ENCODE peak calls at places on chromosome 19, in ten cellular contexts. One of them, this sample, is unnamed.

GRCh38 chr19:6963259-6963852 is 57.9 kb downstream of the MBD3L2B start:
- DNase-seq in adrenal gland: no peak
- DNase-seq in mucosa of descending colon: no peak
- DNase-seq in HCT116: no peak
- DNase-seq in tibial nerve: no peak
- DNase-seq in GM23338: no peak
- DNase-seq in IMR-90: no peak
- DNase-seq in A549: no peak
- DNase-seq in ascending aorta: no peak
- DNase-seq in cardiac fibroblast: no peak
- DNase-seq in this sample: no peak

GRCh38 chr19:16608290-16608704 is 19.7 kb downstream of the MED26 start:
- DNase-seq in adrenal gland: peak
- DNase-seq in mucosa of descending colon: no peak
- DNase-seq in HCT116: no peak
- DNase-seq in tibial nerve: peak
- DNase-seq in GM23338: no peak
- DNase-seq in IMR-90: peak
- DNase-seq in A549: no peak
- DNase-seq in ascending aorta: no peak
- DNase-seq in cardiac fibroblast: peak
- DNase-seq in this sample: no peak

GRCh38 chr19:10222201-10222890 is 8.8 kb downstream of the S1PR2 start:
- DNase-seq in adrenal gland: no peak
- DNase-seq in mucosa of descending colon: no peak
- DNase-seq in HCT116: no peak
- DNase-seq in tibial nerve: no peak
- DNase-seq in GM23338: no peak
- DNase-seq in IMR-90: no peak
- DNase-seq in A549: no peak
- DNase-seq in ascending aorta: no peak
- DNase-seq in cardiac fibroblast: no peak
- DNase-seq in this sample: no peak

GRCh38 chr19:31676271-31677004 is 327.2 kb upstream of the TSHZ3 start:
- DNase-seq in adrenal gland: peak
- DNase-seq in mucosa of descending colon: no peak
- DNase-seq in HCT116: no peak
- DNase-seq in tibial nerve: no peak
- DNase-seq in GM23338: peak
- DNase-seq in IMR-90: no peak
- DNase-seq in A549: peak
- DNase-seq in ascending aorta: no peak
- DNase-seq in cardiac fibroblast: peak
- DNase-seq in this sample: no peak

GRCh38 chr19:2856457-2857055 is 10.6 kb upstream of the ZNF556 start:
- DNase-seq in adrenal gland: no peak
- DNase-seq in mucosa of descending colon: no peak
- DNase-seq in HCT116: no peak
- DNase-seq in tibial nerve: no peak
- DNase-seq in GM23338: no peak
- DNase-seq in IMR-90: no peak
- DNase-seq in A549: no peak
- DNase-seq in ascending aorta: no peak
- DNase-seq in cardiac fibroblast: no peak
- DNase-seq in this sample: no peak

GRCh38 chr19:48258350-48258749 is 2.6 kb upstream of the CARD8 start:
- DNase-seq in adrenal gland: no peak
- DNase-seq in mucosa of descending colon: no peak
- DNase-seq in HCT116: no peak
- DNase-seq in tibial nerve: no peak
- DNase-seq in GM23338: no peak
- DNase-seq in IMR-90: no peak
- DNase-seq in A549: no peak
- DNase-seq in ascending aorta: no peak
- DNase-seq in cardiac fibroblast: peak
- DNase-seq in this sample: no peak

GRCh38 chr19:12773571-12773970 is 1.8 kb downstream of the HOOK2 start:
- DNase-seq in adrenal gland: no peak
- DNase-seq in mucosa of descending colon: no peak
- DNase-seq in HCT116: no peak
- DNase-seq in tibial nerve: no peak
- DNase-seq in GM23338: no peak
- DNase-seq in IMR-90: peak
- DNase-seq in A549: no peak
- DNase-seq in ascending aorta: no peak
- DNase-seq in cardiac fibroblast: peak
- DNase-seq in this sample: no peak

GRCh38 chr19:16516923-16517610 is 20.9 kb downstream of the C19orf44 start:
- DNase-seq in adrenal gland: no peak
- DNase-seq in mucosa of descending colon: no peak
- DNase-seq in HCT116: no peak
- DNase-seq in tibial nerve: no peak
- DNase-seq in GM23338: no peak
- DNase-seq in IMR-90: no peak
- DNase-seq in A549: no peak
- DNase-seq in ascending aorta: no peak
- DNase-seq in cardiac fibroblast: no peak
- DNase-seq in this sample: no peak

GRCh38 chr19:30387311-30388115 is 15.3 kb downstream of the ZNF536 start:
- DNase-seq in adrenal gland: peak
- DNase-seq in mucosa of descending colon: no peak
- DNase-seq in HCT116: no peak
- DNase-seq in tibial nerve: no peak
- DNase-seq in GM23338: no peak
- DNase-seq in IMR-90: no peak
- DNase-seq in A549: no peak
- DNase-seq in ascending aorta: no peak
- DNase-seq in cardiac fibroblast: no peak
- DNase-seq in this sample: no peak

GRCh38 chr19:40271706-40272105 is 13.4 kb downstream of the AKT2 start:
- DNase-seq in adrenal gland: no peak
- DNase-seq in mucosa of descending colon: no peak
- DNase-seq in HCT116: no peak
- DNase-seq in tibial nerve: no peak
- DNase-seq in GM23338: no peak
- DNase-seq in IMR-90: no peak
- DNase-seq in A549: no peak
- DNase-seq in ascending aorta: no peak
- DNase-seq in cardiac fibroblast: no peak
- DNase-seq in this sample: no peak

DNA sequence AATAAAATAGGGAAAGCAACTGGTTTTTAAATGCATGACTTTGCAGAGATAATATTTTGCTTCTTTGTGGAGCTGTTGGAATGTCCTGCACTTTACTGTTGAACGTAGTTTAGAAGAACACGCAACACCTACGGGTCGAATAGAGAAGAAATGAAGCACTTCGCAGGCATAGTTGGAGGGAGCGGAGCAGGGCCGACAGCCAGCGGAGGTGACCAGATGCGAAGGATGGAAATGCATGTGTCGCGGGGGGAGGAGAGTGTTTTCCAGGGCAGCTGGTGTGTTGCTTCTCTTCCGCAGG is 846 bp downstream of the CEBPG start:
- DNase-seq in adrenal gland: no peak
- DNase-seq in mucosa of descending colon: peak
- DNase-seq in HCT116: no peak
- DNase-seq in tibial nerve: no peak
- DNase-seq in GM23338: no peak
- DNase-seq in IMR-90: peak
- DNase-seq in A549: no peak
- DNase-seq in ascending aorta: no peak
- DNase-seq in cardiac fibroblast: no peak
- DNase-seq in this sample: no peak
- TF ChIP-seq CTCF in adrenal gland: no peak
- TF ChIP-seq CTCF in mucosa of descending colon: no peak
- TF ChIP-seq CTCF in HCT116: no peak
- TF ChIP-seq CTCF in tibial nerve: no peak
- TF ChIP-seq CTCF in GM23338: peak
- TF ChIP-seq CTCF in IMR-90: no peak
- TF ChIP-seq CTCF in A549: no peak
- TF ChIP-seq CTCF in ascending aorta: no peak
- TF ChIP-seq CTCF in cardiac fibroblast: no peak
- TF ChIP-seq CTCF in this sample: no peak

GRCh38 chr19:38252935-38253691 is 3.1 kb downstream of the PPP1R14A start:
- DNase-seq in adrenal gland: no peak
- DNase-seq in mucosa of descending colon: no peak
- DNase-seq in HCT116: no peak
- DNase-seq in tibial nerve: no peak
- DNase-seq in GM23338: no peak
- DNase-seq in IMR-90: no peak
- DNase-seq in A549: no peak
- DNase-seq in ascending aorta: peak
- DNase-seq in cardiac fibroblast: no peak
- DNase-seq in this sample: no peak

GRCh38 chr19:38252385-38252784 is 3.8 kb downstream of the PPP1R14A start:
- DNase-seq in adrenal gland: no peak
- DNase-seq in mucosa of descending colon: no peak
- DNase-seq in HCT116: no peak
- DNase-seq in tibial nerve: no peak
- DNase-seq in GM23338: no peak
- DNase-seq in IMR-90: no peak
- DNase-seq in A549: no peak
- DNase-seq in ascending aorta: no peak
- DNase-seq in cardiac fibroblast: no peak
- DNase-seq in this sample: no peak

GRCh38 chr19:38250428-38250820 is 5.8 kb downstream of the PPP1R14A start:
- DNase-seq in adrenal gland: no peak
- DNase-seq in mucosa of descending colon: no peak
- DNase-seq in HCT116: no peak
- DNase-seq in tibial nerve: no peak
- DNase-seq in GM23338: no peak
- DNase-seq in IMR-90: no peak
- DNase-seq in A549: no peak
- DNase-seq in ascending aorta: no peak
- DNase-seq in cardiac fibroblast: no peak
- DNase-seq in this sample: no peak

GRCh38 chr19:38251564-38252051 is 4.6 kb downstream of the PPP1R14A start:
- DNase-seq in adrenal gland: no peak
- DNase-seq in mucosa of descending colon: no peak
- DNase-seq in HCT116: no peak
- DNase-seq in tibial nerve: peak
- DNase-seq in GM23338: peak
- DNase-seq in IMR-90: no peak
- DNase-seq in A549: no peak
- DNase-seq in ascending aorta: peak
- DNase-seq in cardiac fibroblast: peak
- DNase-seq in this sample: no peak

GRCh38 chr19:38250821-38251563 is 5.2 kb downstream of the PPP1R14A start:
- DNase-seq in adrenal gland: peak
- DNase-seq in mucosa of descending colon: peak
- DNase-seq in HCT116: no peak
- DNase-seq in tibial nerve: peak
- DNase-seq in GM23338: peak
- DNase-seq in IMR-90: no peak
- DNase-seq in A549: no peak
- DNase-seq in ascending aorta: peak
- DNase-seq in cardiac fibroblast: peak
- DNase-seq in this sample: peak
- TF ChIP-seq CTCF in adrenal gland: no peak
- TF ChIP-seq CTCF in mucosa of descending colon: no peak
- TF ChIP-seq CTCF in HCT116: no peak
- TF ChIP-seq CTCF in tibial nerve: no peak
- TF ChIP-seq CTCF in GM23338: no peak
- TF ChIP-seq CTCF in IMR-90: no peak
- TF ChIP-seq CTCF in A549: no peak
- TF ChIP-seq CTCF in ascending aorta: no peak
- TF ChIP-seq CTCF in cardiac fibroblast: no peak
- TF ChIP-seq CTCF in this sample: no peak

DNA sequence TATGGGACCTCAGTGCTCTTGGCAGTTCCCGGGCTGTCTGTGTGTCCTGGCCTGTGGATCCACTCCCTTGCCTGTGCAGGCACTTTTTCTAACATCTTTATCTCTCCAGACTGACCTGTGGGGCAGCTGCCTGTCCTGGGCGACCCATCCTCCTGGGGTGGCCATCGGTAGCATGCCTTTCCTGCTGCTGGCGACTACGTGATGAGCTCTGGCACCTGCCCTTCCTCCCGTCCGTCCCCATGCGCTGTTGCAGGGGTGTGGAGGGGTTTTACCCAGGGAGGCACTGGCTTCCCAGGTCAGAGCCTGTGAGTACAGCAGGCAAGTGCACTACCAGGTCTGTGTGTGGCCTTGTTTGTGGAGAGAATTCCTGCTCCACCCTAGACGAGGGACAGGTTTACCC is 93.3 kb downstream of the KDM4B start:
- DNase-seq in adrenal gland: no peak
- DNase-seq in mucosa of descending colon: no peak
- DNase-seq in HCT116: no peak
- DNase-seq in tibial nerve: no peak
- DNase-seq in GM23338: no peak
- DNase-seq in IMR-90: no peak
- DNase-seq in A549: no peak
- DNase-seq in ascending aorta: no peak
- DNase-seq in cardiac fibroblast: no peak
- DNase-seq in this sample: no peak
- TF ChIP-seq CTCF in adrenal gland: no peak
- TF ChIP-seq CTCF in mucosa of descending colon: no peak
- TF ChIP-seq CTCF in HCT116: no peak
- TF ChIP-seq CTCF in tibial nerve: no peak
- TF ChIP-seq CTCF in GM23338: no peak
- TF ChIP-seq CTCF in IMR-90: no peak
- TF ChIP-seq CTCF in A549: no peak
- TF ChIP-seq CTCF in ascending aorta: no peak
- TF ChIP-seq CTCF in cardiac fibroblast: no peak
- TF ChIP-seq CTCF in this sample: no peak

GRCh38 chr19:33273881-33274662 is 28.3 kb downstream of the CEBPA start:
- DNase-seq in adrenal gland: no peak
- DNase-seq in mucosa of descending colon: peak
- DNase-seq in HCT116: peak
- DNase-seq in tibial nerve: peak
- DNase-seq in GM23338: no peak
- DNase-seq in IMR-90: peak
- DNase-seq in A549: no peak
- DNase-seq in ascending aorta: no peak
- DNase-seq in cardiac fibroblast: peak
- DNase-seq in this sample: no peak

GRCh38 chr19:33274663-33275558 is 27.4 kb downstream of the CEBPA start:
- DNase-seq in adrenal gland: no peak
- DNase-seq in mucosa of descending colon: no peak
- DNase-seq in HCT116: no peak
- DNase-seq in tibial nerve: no peak
- DNase-seq in GM23338: no peak
- DNase-seq in IMR-90: no peak
- DNase-seq in A549: no peak
- DNase-seq in ascending aorta: no peak
- DNase-seq in cardiac fibroblast: no peak
- DNase-seq in this sample: no peak

GRCh38 chr19:33275933-33276619 is 26.3 kb downstream of the CEBPA start:
- DNase-seq in adrenal gland: no peak
- DNase-seq in mucosa of descending colon: no peak
- DNase-seq in HCT116: no peak
- DNase-seq in tibial nerve: no peak
- DNase-seq in GM23338: no peak
- DNase-seq in IMR-90: no peak
- DNase-seq in A549: no peak
- DNase-seq in ascending aorta: no peak
- DNase-seq in cardiac fibroblast: no peak
- DNase-seq in this sample: no peak

GRCh38 chr19:33277434-33277833 is 24.9 kb downstream of the CEBPA start:
- DNase-seq in adrenal gland: no peak
- DNase-seq in mucosa of descending colon: no peak
- DNase-seq in HCT116: no peak
- DNase-seq in tibial nerve: no peak
- DNase-seq in GM23338: no peak
- DNase-seq in IMR-90: no peak
- DNase-seq in A549: no peak
- DNase-seq in ascending aorta: no peak
- DNase-seq in cardiac fibroblast: no peak
- DNase-seq in this sample: no peak

GRCh38 chr19:33275559-33275932 is 26.8 kb downstream of the CEBPA start:
- DNase-seq in adrenal gland: no peak
- DNase-seq in mucosa of descending colon: no peak
- DNase-seq in HCT116: no peak
- DNase-seq in tibial nerve: no peak
- DNase-seq in GM23338: no peak
- DNase-seq in IMR-90: no peak
- DNase-seq in A549: no peak
- DNase-seq in ascending aorta: no peak
- DNase-seq in cardiac fibroblast: no peak
- DNase-seq in this sample: no peak
- TF ChIP-seq CTCF in adrenal gland: no peak
- TF ChIP-seq CTCF in mucosa of descending colon: no peak
- TF ChIP-seq CTCF in HCT116: no peak
- TF ChIP-seq CTCF in tibial nerve: no peak
- TF ChIP-seq CTCF in GM23338: no peak
- TF ChIP-seq CTCF in IMR-90: no peak
- TF ChIP-seq CTCF in A549: no peak
- TF ChIP-seq CTCF in ascending aorta: no peak
- TF ChIP-seq CTCF in cardiac fibroblast: no peak
- TF ChIP-seq CTCF in this sample: no peak

This sample was measured in progenitor cell of endocrine pancreas.